ENCODE peak calls at places on chromosomes 13 and 19, in ten cellular contexts. Q is GM12891; D is NCI-H1105; B is left ventricle myocardium inferior; J is DMS 273 treated with DMSO at 0.1 percent for 48 hours; S is T follicular helper cell; L is stimulated activated CD8-positive, alpha-beta memory T cell treated with anti-CD3 and anti-CD28 coated beads, Interleukin-7, amount 100 ng/mL, for 1 hour; T is neuronal stem cell; P is left lobe of liver; R is T-cell. G is an unnamed sample.

GRCh38 chr13:109275848-109276247 is 510.5 kb downstream of the IRS2 start:
- DNase-seq in L (no peak), Q (no peak), P (no peak), B (no peak), D (no peak), S (no peak), J (no peak), T (no peak), R (no peak), G (peak)

GRCh38 chr19:18644144-18645034 is 7.6 kb downstream of the KLHL26 start:
- DNase-seq in R (no peak), D (no peak), Q (no peak), B (no peak), P (no peak), S (no peak), J (no peak), L (no peak), T (no peak), G (no peak)

GRCh38 chr13:84481958-84482357 is 599.7 kb upstream of the SLITRK1 start:
- DNase-seq in Q (no peak), B (no peak), S (no peak), R (no peak), P (no peak), L (no peak), T (no peak), D (no peak), J (no peak), G (no peak)

GRCh38 chr13:44050450-44051063 is 170.9 kb downstream of the LACC1 start:
- DNase-seq in L (no peak), J (no peak), R (no peak), S (no peak), B (no peak), Q (peak), D (no peak), T (no peak), P (no peak), G (no peak)

GRCh38 chr13:79870766-79871165 is 389.8 kb downstream of the NDFIP2 start:
- DNase-seq in Q (no peak), D (no peak), J (no peak), P (no peak), L (no peak), B (no peak), T (no peak), S (no peak), R (no peak), G (no peak)

GRCh38 chr19:48928164-48929005 is 5.1 kb upstream of the DHDH start:
- DNase-seq in R (no peak), J (no peak), S (no peak), Q (no peak), B (no peak), D (no peak), L (no peak), P (no peak), T (no peak), G (no peak)

GRCh38 chr19:49058592-49058991 is 1.0 kb upstream of the CGB7 start:
- DNase-seq in J (no peak), S (no peak), T (no peak), R (no peak), D (no peak), Q (no peak), L (no peak), P (no peak), B (no peak), G (peak)

GRCh38 chr13:74114202-74114601 is 20.0 kb downstream of the KLF12 start:
- DNase-seq in J (no peak), R (no peak), S (no peak), B (no peak), T (no peak), Q (no peak), P (no peak), L (no peak), D (no peak), G (no peak)

GRCh38 chr13:105940882-105941281 is 594.6 kb downstream of the EFNB2 start:
- DNase-seq in Q (no peak), L (no peak), S (no peak), R (no peak), P (no peak), B (no peak), D (no peak), T (no peak), J (no peak), G (no peak)

GRCh38 chr13:23636360-23636759 is 66.1 kb downstream of the TNFRSF19 start:
- DNase-seq in Q (no peak), R (no peak), D (no peak), S (no peak), B (no peak), P (no peak), T (no peak), J (no peak), L (no peak), G (no peak)

GRCh38 chr13:70987043-70987442 is 878.8 kb upstream of the KLHL1 start:
- DNase-seq in S (no peak), R (no peak), P (no peak), L (no peak), D (no peak), T (no peak), J (no peak), Q (no peak), B (no peak), G (peak)

GRCh38 chr13:24071423-24072075 is 89.0 kb upstream of the SPATA13 start:
- DNase-seq in B (no peak), S (no peak), P (no peak), T (no peak), Q (no peak), J (no peak), L (no peak), D (no peak), R (no peak), G (no peak)

GRCh38 chr19:48926909-48927308 is 6.6 kb upstream of the DHDH start:
- DNase-seq in R (no peak), L (no peak), J (no peak), Q (no peak), S (no peak), P (no peak), T (no peak), D (no peak), B (no peak), G (no peak)

GRCh38 chr19:47697863-47698609 is 15.2 kb upstream of the EHD2 start:
- DNase-seq in T (peak), P (peak), J (peak), R (peak), D (peak), S (peak), L (peak), B (peak), Q (peak), G (peak)

GRCh38 chr19:35316560-35316959 is 12.4 kb upstream of the CD22 start:
- DNase-seq in L (no peak), R (no peak), J (no peak), S (no peak), Q (no peak), B (no peak), D (no peak), P (no peak), T (no peak), G (peak)

GRCh38 chr13:99339736-99340392 is 32.7 kb upstream of the GPR183 start:
- DNase-seq in J (no peak), T (no peak), D (no peak), P (peak), S (peak), B (no peak), L (no peak), Q (no peak), R (peak), G (no peak)

GRCh38 chr13:105334211-105334610 is 1201.3 kb downstream of the EFNB2 start:
- DNase-seq in J (no peak), L (no peak), D (no peak), B (no peak), R (no peak), T (no peak), P (no peak), S (no peak), Q (no peak), G (no peak)

GRCh38 chr19:57302020-57302465 is 18.2 kb upstream of the ZNF543 start:
- DNase-seq in P (no peak), L (no peak), J (peak), D (no peak), S (no peak), B (no peak), T (no peak), Q (no peak), R (no peak), G (no peak)

G was measured in mucosa of descending colon.